ENCODE peak calls at places on chromosomes 1 and 21, in five cellular contexts. U is astrocyte of the cerebellum, A is HTR-8/SVneo, H is GM10248, Q is mucosa of gallbladder. J is an unnamed sample.

GRCh38 chr1:2558861-2559260 is 2.7 kb downstream of the TNFRSF14 start:
- DNase-seq in H (no peak), Q (no peak), A (no peak), U (no peak), J (no peak)

GRCh38 chr21:31072486-31072885 is 34.2 kb upstream of the KRTAP19-8 start:
- DNase-seq in A (no peak), H (no peak), U (no peak), Q (no peak), J (no peak)

GRCh38 chr21:34701726-34702125 is 32.9 kb downstream of the CLIC6 start:
- DNase-seq in A (no peak), H (no peak), Q (no peak), U (no peak), J (no peak)

GRCh38 chr1:50181027-50181663 is 72.4 kb downstream of the ELAVL4 start:
- DNase-seq in Q (peak; percentile 32), U (no peak), A (no peak), H (no peak), J (peak; percentile 85)

GRCh38 chr21:36949171-36950141 is 17.0 kb downstream of the HLCS start:
- DNase-seq in A (no peak), Q (no peak), H (no peak), U (no peak), J (no peak)

GRCh38 chr1:91781371-91781825 is 104.6 kb downstream of the TGFBR3 start:
- DNase-seq in U (no peak), A (peak; percentile 43), H (no peak), Q (no peak), J (no peak)

GRCh38 chr1:154961207-154961496 is 430 bp downstream of the PYGO2 start:
- DNase-seq in U (no peak), H (no peak), A (peak; percentile 59), Q (peak; percentile 59), J (no peak)

GRCh38 chr21:44897326-44898010 is 23.2 kb downstream of the ITGB2 start:
- DNase-seq in A (no peak), U (no peak), H (no peak), Q (peak; percentile 38), J (no peak)

GRCh38 chr1:40690919-40691537 is 476 bp upstream of the NFYC start:
- DNase-seq in A (no peak), H (no peak), Q (no peak), U (no peak), J (no peak)

GRCh38 chr1:160070243-160071163 is 543 bp upstream of the KCNJ10 start:
- DNase-seq in H (peak; percentile 76), U (peak; percentile 18), A (peak; percentile 78), Q (peak; percentile 49), J (peak; percentile 60)

J was measured in left lobe of liver.